ENCODE peak calls at places on chromosomes 16 and 17, in eight cellular contexts. Y is thoracic aorta; S is PC-9; B is tibial nerve; L is cardiac muscle cell; X is NT2/D1; D is CD8-positive, alpha-beta T cell; J is stomach. Z is an unnamed sample.

GRCh38 chr16:57634171-57634570 is 5.7 kb downstream of the ADGRG1 start:
- DNase-seq in Y (no peak), S (peak; percentile 53), J (no peak), L (no peak), B (no peak), D (no peak), X (no peak), Z (no peak)

GRCh38 chr16:29779474-29779873 is 1.4 kb downstream of the ZG16 start:
- DNase-seq in D (no peak), J (no peak), Y (no peak), B (no peak), S (peak; percentile 95), X (no peak), L (no peak), Z (no peak)

GRCh38 chr17:35254107-35254802 is 11.4 kb downstream of the SLFN5 start:
- DNase-seq in L (peak; percentile 3), J (peak; percentile 54), Y (peak; percentile 56), X (no peak), D (no peak), B (peak; percentile 24), S (peak; percentile 57), Z (no peak)

GRCh38 chr16:81333356-81333755 is 18.6 kb downstream of the GAN start:
- DNase-seq in S (no peak), X (no peak), J (no peak), B (no peak), D (no peak), Y (no peak), L (no peak), Z (no peak)

GRCh38 chr17:50326831-50327364 is 19.0 kb upstream of the XYLT2 start:
- DNase-seq in B (no peak), J (no peak), D (no peak), S (no peak), X (no peak), Y (no peak), L (no peak), Z (no peak)

GRCh38 chr16:70701036-70701435 is 15.2 kb upstream of the MTSS2 start:
- DNase-seq in B (no peak), Y (no peak), D (no peak), X (no peak), L (no peak), S (no peak), J (no peak), Z (no peak)

GRCh38 chr17:48954300-48954755 is 9.7 kb upstream of the SNF8 start:
- DNase-seq in S (peak; percentile 61), Y (no peak), B (no peak), D (no peak), L (peak; percentile 73), J (no peak), X (peak; percentile 33), Z (no peak)

GRCh38 chr17:19003966-19004600 is 481 bp downstream of the FAM83G start:
- DNase-seq in Y (no peak), L (peak; percentile 18), X (no peak), S (peak; percentile 69), B (no peak), J (peak; percentile 59), D (peak; percentile 29), Z (no peak)

GRCh38 chr17:36593651-36594316 is 2.1 kb downstream of the DHRS11 start:
- DNase-seq in D (no peak), X (no peak), J (no peak), S (peak; percentile 74), B (no peak), L (no peak), Y (no peak), Z (no peak)

GRCh38 chr17:8698142-8699050 is 46.2 kb downstream of the CCDC42 start:
- DNase-seq in S (no peak), J (no peak), D (no peak), Y (peak; percentile 39), B (no peak), L (no peak), X (no peak), Z (no peak)

GRCh38 chr17:55448681-55449080 is 27.0 kb upstream of the MMD start:
- DNase-seq in J (no peak), X (no peak), D (no peak), L (no peak), S (no peak), B (no peak), Y (no peak), Z (no peak)

GRCh38 chr16:85975421-85976100 is 76.6 kb downstream of the IRF8 start:
- DNase-seq in X (no peak), L (no peak), J (peak; percentile 43), Y (no peak), S (no peak), B (no peak), D (no peak), Z (no peak)

GRCh38 chr17:73690581-73691135 is 46.4 kb upstream of the SDK2 start:
- DNase-seq in B (no peak), Y (no peak), X (peak; percentile 15), J (no peak), S (no peak), D (no peak), L (no peak), Z (no peak)

GRCh38 chr17:64534187-64534586 is 27.4 kb downstream of the CEP95 start:
- DNase-seq in S (peak; percentile 20), B (no peak), L (no peak), D (no peak), X (no peak), J (no peak), Y (no peak), Z (no peak)

GRCh38 chr16:50598256-50598894 is 50.2 kb downstream of the NKD1 start:
- DNase-seq in X (no peak), J (peak; percentile 61), L (no peak), B (no peak), Y (no peak), D (no peak), S (no peak), Z (no peak)

GRCh38 chr16:55053071-55053415 is 122.4 kb downstream of the IRX5 start:
- DNase-seq in X (no peak), S (no peak), Y (no peak), B (no peak), D (no peak), J (no peak), L (no peak), Z (no peak)

GRCh38 chr17:38897671-38898290 is 27.6 kb upstream of the LASP1NB start:
- DNase-seq in D (no peak), S (peak; percentile 50), J (no peak), Y (no peak), B (no peak), X (no peak), L (no peak), Z (no peak)

GRCh38 chr16:24010440-24011089 is 174.8 kb downstream of the PRKCB start:
- DNase-seq in L (peak; percentile 91), Y (no peak), D (peak; percentile 76), J (peak; percentile 85), S (peak; percentile 38), X (peak; percentile 88), B (peak; percentile 45), Z (peak; percentile 25)

GRCh38 chr17:19382581-19383444 is 4.2 kb downstream of the MFAP4 start:
- DNase-seq in D (no peak), Y (no peak), B (no peak), L (no peak), S (no peak), J (no peak), X (no peak), Z (no peak)

GRCh38 chr16:68055395-68055794 is 29.8 kb upstream of the NFATC3 start:
- DNase-seq in S (no peak), J (no peak), D (no peak), Y (no peak), L (no peak), X (no peak), B (no peak), Z (no peak)

GRCh38 chr16:57091990-57092785 is at the start of gene CPNE2:
- DNase-seq in B (no peak), S (peak; percentile 56), X (no peak), Y (no peak), L (peak; percentile 77), J (peak; percentile 59), D (no peak), Z (no peak)

GRCh38 chr16:80931985-80932720 is 74.5 kb downstream of the CMC2 start:
- DNase-seq in L (peak; percentile 62), S (peak; percentile 25), J (peak; percentile 59), B (no peak), D (no peak), Y (no peak), X (peak; percentile 33), Z (no peak)

GRCh38 chr17:30112794-30113193 is 3.8 kb upstream of the NSRP1 start:
- DNase-seq in S (no peak), B (no peak), L (no peak), Y (no peak), J (no peak), X (no peak), D (no peak), Z (no peak)
- H3K4me1 ChIP-seq in S (peaks cover 18% of the 10 kb centered on the region), B (peaks cover 2% of the 10 kb centered on the region), L (peaks cover 2% of the 10 kb centered on the region), Y (peaks cover 3% of the 10 kb centered on the region), J (peaks cover 5% of the 10 kb centered on the region), X (no peaks in the 10 kb centered on the region), D (peaks cover 6% of the 10 kb centered on the region), Z (peaks cover 3% of the 10 kb centered on the region)

DNA sequence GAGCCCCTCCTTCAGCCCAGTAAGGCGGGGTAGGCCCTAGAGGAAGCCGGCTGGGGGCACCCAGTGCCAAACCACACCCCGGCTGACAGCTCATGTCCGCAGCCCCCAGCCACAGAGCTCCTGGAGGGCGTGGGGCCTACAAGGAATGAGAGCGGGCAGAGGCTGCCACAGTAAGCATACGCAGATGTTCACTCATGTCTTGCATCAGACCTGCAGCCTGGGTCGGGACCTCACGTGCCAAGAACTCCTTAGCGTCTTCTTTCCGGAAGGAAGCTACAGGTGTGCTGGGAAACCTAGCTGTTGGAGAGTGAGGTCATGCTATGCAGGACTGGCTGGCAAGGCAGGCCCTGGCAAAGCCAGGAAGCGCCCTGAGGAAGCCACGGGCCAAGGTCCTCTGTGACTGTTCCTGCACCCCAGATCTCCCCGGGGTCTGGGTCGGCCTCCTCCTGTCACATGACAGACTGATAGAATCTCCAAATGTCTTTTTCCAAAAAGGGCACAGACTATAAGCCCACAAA is 1.6 kb downstream of the ZNF598 start:
- DNase-seq in X (no peak), B (peak; percentile 33), D (no peak), Y (no peak), L (no peak), J (no peak), S (peak; percentile 75), Z (no peak)
- H3K4me1 ChIP-seq in X (peaks cover 34% of the 10 kb centered on the region), B (peaks cover 60% of the 10 kb centered on the region), D (peaks cover 60% of the 10 kb centered on the region), Y (peaks cover 53% of the 10 kb centered on the region), L (peaks cover 23% of the 10 kb centered on the region), J (peaks cover 69% of the 10 kb centered on the region), S (peaks cover 19% of the 10 kb centered on the region), Z (peaks cover 71% of the 10 kb centered on the region)

GRCh38 chr17:61490540-61490975 is 38.3 kb downstream of the TBX4 start:
- DNase-seq in J (peak; percentile 8), L (no peak), S (no peak), Y (no peak), B (no peak), X (no peak), D (no peak), Z (no peak)
- H3K4me1 ChIP-seq in J (peaks cover 4% of the 10 kb centered on the region), L (peaks cover 29% of the 10 kb centered on the region), S (peaks cover 7% of the 10 kb centered on the region), Y (peaks cover 20% of the 10 kb centered on the region), B (peaks cover 5% of the 10 kb centered on the region), X (peaks cover 11% of the 10 kb centered on the region), D (no peaks in the 10 kb centered on the region), Z (peaks cover 23% of the 10 kb centered on the region)

GRCh38 chr17:28472871-28473497 is 460 bp upstream of the SLC13A2 start:
- DNase-seq in X (no peak), S (no peak), L (no peak), D (no peak), Y (no peak), B (no peak), J (no peak), Z (no peak)
- H3K4me1 ChIP-seq in X (peaks cover 6% of the 10 kb centered on the region), S (peaks cover 20% of the 10 kb centered on the region), L (peaks cover 22% of the 10 kb centered on the region), D (no peaks in the 10 kb centered on the region), Y (no peaks in the 10 kb centered on the region), B (no peaks in the 10 kb centered on the region), J (peaks cover 12% of the 10 kb centered on the region), Z (no peaks in the 10 kb centered on the region)